ENCODE peak calls at places on chromosomes 4 and X, in eight cellular contexts. J is astrocyte, A is colonic mucosa, P is IMR-90, U is glutamatergic neuron, W is lower leg skin, N is A673, B is ovary. I is an unnamed sample.

GRCh38 chrX:38661561-38661960 is 100.2 kb downstream of the TSPAN7 start:
- DNase-seq in J (no peak), A (no peak), P (no peak), U (no peak), W (no peak), N (no peak), B (no peak), I (no peak)

GRCh38 chrX:74009041-74009440 is 294.9 kb upstream of the ZCCHC13 start:
- DNase-seq in J (peak), A (no peak), P (peak), U (no peak), W (no peak), N (no peak), B (no peak), I (peak)

GRCh38 chr4:87848622-87849351 is 16.0 kb downstream of the MEPE start:
- DNase-seq in J (peak), A (peak), P (peak), U (peak), W (peak), N (peak), B (peak), I (peak)

GRCh38 chr4:21018817-21019216 is 318.6 kb downstream of the PACRGL start:
- DNase-seq in J (no peak), A (no peak), P (no peak), U (no peak), W (no peak), N (no peak), B (no peak), I (no peak)

GRCh38 chr4:128483816-128484215 is 196.2 kb upstream of the PGRMC2 start:
- DNase-seq in J (peak), A (no peak), P (peak), U (no peak), W (no peak), N (no peak), B (no peak), I (peak)

GRCh38 chr4:141652161-141652778 is 15.9 kb downstream of the IL15 start:
- DNase-seq in J (peak), A (no peak), P (peak), U (no peak), W (no peak), N (no peak), B (no peak), I (peak)

GRCh38 chrX:148593146-148593545 is 92.7 kb downstream of the AFF2 start:
- DNase-seq in J (no peak), A (no peak), P (no peak), U (no peak), W (no peak), N (no peak), B (no peak), I (no peak)

GRCh38 chr4:82790060-82790660 is 8.4 kb downstream of the SCD5 start:
- DNase-seq in J (no peak), A (no peak), P (no peak), U (no peak), W (no peak), N (no peak), B (no peak), I (no peak)

GRCh38 chr4:41184009-41184408 is 30.3 kb downstream of the APBB2 start:
- DNase-seq in J (no peak), A (no peak), P (no peak), U (no peak), W (no peak), N (no peak), B (no peak), I (no peak)

GRCh38 chr4:91502365-91502764 is 801.4 kb upstream of the GRID2 start:
- DNase-seq in J (no peak), A (no peak), P (no peak), U (no peak), W (no peak), N (no peak), B (no peak), I (peak)

GRCh38 chr4:40192286-40193017 is 4.4 kb upstream of the RHOH start:
- DNase-seq in J (no peak), A (peak), P (no peak), U (no peak), W (no peak), N (peak), B (no peak), I (no peak)

GRCh38 chrX:131677655-131678628 is 134.1 kb downstream of the OR13H1 start:
- DNase-seq in J (no peak), A (peak), P (peak), U (peak), W (no peak), N (peak), B (peak), I (peak)

GRCh38 chr4:153222162-153222789 is 18.0 kb downstream of the TRIM2 start:
- DNase-seq in J (peak), A (peak), P (peak), U (peak), W (peak), N (peak), B (peak), I (peak)

GRCh38 chrX:78658851-78659744 is at the start of gene RTL3:
- DNase-seq in J (peak), A (no peak), P (peak), U (no peak), W (no peak), N (no peak), B (no peak), I (peak)

GRCh38 chr4:108350332-108350731 is 181.6 kb upstream of the LEF1 start:
- DNase-seq in J (no peak), A (no peak), P (no peak), U (no peak), W (no peak), N (no peak), B (no peak), I (no peak)

GRCh38 chrX:8684201-8684600 is 47.7 kb downstream of the ANOS1 start:
- DNase-seq in J (no peak), A (no peak), P (no peak), U (no peak), W (no peak), N (peak), B (no peak), I (no peak)

GRCh38 chr4:185787926-185788679 is 23.9 kb downstream of the SORBS2 start:
- DNase-seq in J (no peak), A (no peak), P (no peak), U (peak), W (no peak), N (no peak), B (no peak), I (no peak)

GRCh38 chr4:7041851-7042696 is 1.1 kb upstream of the TADA2B start:
- DNase-seq in J (peak), A (peak), P (peak), U (peak), W (peak), N (peak), B (peak), I (no peak)

DNA sequence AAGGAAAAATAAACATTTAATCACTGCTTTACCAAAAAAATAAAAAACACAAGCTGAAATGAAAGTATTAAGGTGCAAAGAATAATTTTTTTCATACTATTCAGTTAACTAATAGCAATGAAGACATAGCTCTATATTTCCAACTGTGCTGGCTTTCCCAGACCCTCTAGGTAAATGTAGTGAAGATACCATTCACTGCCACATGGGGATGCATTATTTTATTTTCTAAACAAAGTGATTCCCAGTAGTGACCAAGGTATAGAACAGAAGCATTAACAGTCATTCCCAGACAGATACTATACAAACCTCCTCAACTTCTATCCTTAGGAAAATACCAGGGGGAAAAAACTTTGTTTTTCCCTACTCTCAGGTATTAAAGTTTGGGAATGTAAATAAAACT is 39.4 kb downstream of the ANTXR2 start:
- DNase-seq in J (no peak), A (no peak), P (no peak), U (no peak), W (no peak), N (peak), B (no peak), I (no peak)
- TF ChIP-seq CTCF in J (peak), A (no peak), P (no peak), U (no peak), W (no peak), N (no peak), B (no peak), I (no peak)

GRCh38 chr4:159487284-159487747 is 384.4 kb downstream of the RAPGEF2 start:
- DNase-seq in J (peak), A (peak), P (peak), U (peak), W (peak), N (peak), B (no peak), I (peak)
- TF ChIP-seq CTCF in J (peak), A (peak), P (peak), U (peak), W (no peak), N (peak), B (no peak), I (peak)

GRCh38 chrX:99857455-99857854 is 552.6 kb downstream of the PCDH19 start:
- DNase-seq in J (no peak), A (no peak), P (no peak), U (no peak), W (no peak), N (no peak), B (no peak), I (no peak)
- TF ChIP-seq CTCF in J (no peak), A (no peak), P (no peak), U (peak), W (no peak), N (peak), B (no peak), I (no peak)

DNA sequence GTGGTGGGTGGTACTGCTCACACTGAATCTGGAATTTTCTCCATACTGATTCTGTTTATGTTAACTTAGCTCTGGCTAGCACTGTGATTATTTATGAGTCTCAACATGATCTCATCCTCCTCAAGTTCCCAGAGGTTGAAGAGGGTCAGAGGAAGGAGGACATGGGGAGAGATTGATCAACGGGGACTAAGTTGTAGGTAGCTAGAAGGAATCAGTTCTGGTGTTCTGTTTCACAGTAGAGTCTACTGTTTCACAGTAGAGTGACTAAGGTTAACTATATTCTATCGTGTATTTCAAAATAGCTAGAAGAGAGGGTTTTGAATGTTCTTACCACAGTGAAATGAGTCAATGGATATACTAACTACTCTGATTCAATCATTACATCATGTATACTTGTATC is 380.0 kb downstream of the ADAM29 start:
- DNase-seq in J (peak), A (no peak), P (peak), U (no peak), W (no peak), N (peak), B (no peak), I (peak)
- TF ChIP-seq CTCF in J (no peak), A (no peak), P (no peak), U (no peak), W (no peak), N (no peak), B (no peak), I (no peak)

DNA sequence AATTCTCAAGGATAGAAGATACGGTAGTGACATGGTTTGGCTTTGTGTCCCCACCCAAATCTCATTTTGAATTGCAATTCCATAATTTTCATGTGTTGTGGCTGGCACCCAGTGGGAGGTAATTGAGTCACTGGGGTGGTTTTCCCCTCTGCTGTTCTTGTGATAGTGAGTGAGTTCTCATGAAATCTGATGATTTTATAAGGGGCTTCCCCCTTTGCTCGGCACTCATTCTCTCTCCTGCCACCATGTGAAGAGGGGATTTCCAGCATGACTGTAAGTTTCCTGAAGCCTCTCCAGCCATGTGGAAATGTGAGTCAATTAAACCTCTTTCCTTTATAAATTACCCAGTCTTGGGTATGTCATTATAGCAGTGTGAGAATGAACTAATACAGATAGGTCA is 8.5 kb upstream of the SPANXN4 start:
- DNase-seq in J (no peak), A (no peak), P (no peak), U (no peak), W (no peak), N (no peak), B (no peak), I (peak)
- TF ChIP-seq CTCF in J (no peak), A (no peak), P (no peak), U (no peak), W (no peak), N (no peak), B (no peak), I (no peak)

GRCh38 chr4:53613428-53613827 is 22.1 kb upstream of the LNX1 start:
- DNase-seq in J (no peak), A (no peak), P (no peak), U (no peak), W (no peak), N (no peak), B (no peak), I (no peak)

GRCh38 chr4:53616219-53616618 is 24.9 kb upstream of the LNX1 start:
- DNase-seq in J (no peak), A (no peak), P (no peak), U (no peak), W (no peak), N (no peak), B (no peak), I (no peak)

GRCh38 chr4:53617101-53617680 is 25.9 kb upstream of the LNX1 start:
- DNase-seq in J (no peak), A (no peak), P (peak), U (no peak), W (no peak), N (no peak), B (no peak), I (no peak)

GRCh38 chr4:53618321-53618720 is 27.0 kb upstream of the LNX1 start:
- DNase-seq in J (no peak), A (no peak), P (no peak), U (no peak), W (no peak), N (no peak), B (no peak), I (no peak)

DNA sequence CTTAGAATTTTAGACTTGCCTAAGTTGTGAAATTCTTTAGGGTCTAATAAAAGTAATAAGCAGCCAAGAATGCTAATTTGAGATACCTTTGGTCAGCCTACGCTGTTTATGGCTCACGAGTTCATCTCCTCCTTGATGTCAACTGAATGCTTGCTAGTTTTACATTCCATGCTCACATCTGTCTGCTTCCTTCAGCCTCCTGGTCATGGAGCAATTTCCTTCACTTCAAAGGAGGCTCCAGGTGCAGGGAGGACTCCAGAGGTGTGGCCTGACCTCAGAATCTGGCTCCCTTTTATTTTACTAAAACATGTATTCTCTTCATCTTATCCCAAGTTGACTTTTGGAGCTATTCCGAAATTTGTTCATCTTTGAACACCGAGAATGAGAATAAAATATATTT is 23.3 kb upstream of the LNX1 start:
- DNase-seq in J (no peak), A (no peak), P (no peak), U (no peak), W (no peak), N (no peak), B (no peak), I (no peak)
- TF ChIP-seq CTCF in J (no peak), A (no peak), P (no peak), U (no peak), W (no peak), N (no peak), B (no peak), I (no peak)

GRCh38 chrX:17878028-17878670 is 17.1 kb upstream of the RAI2 start:
- DNase-seq in J (no peak), A (no peak), P (no peak), U (no peak), W (no peak), N (no peak), B (no peak), I (no peak)

GRCh38 chrX:17876135-17876534 is 15.0 kb upstream of the RAI2 start:
- DNase-seq in J (no peak), A (no peak), P (no peak), U (no peak), W (no peak), N (no peak), B (no peak), I (no peak)
- TF ChIP-seq CTCF in J (no peak), A (no peak), P (no peak), U (no peak), W (no peak), N (no peak), B (no peak), I (no peak)

GRCh38 chrX:10471426-10471825 is 149.0 kb downstream of the MID1 start:
- DNase-seq in J (no peak), A (no peak), P (no peak), U (no peak), W (no peak), N (no peak), B (no peak), I (no peak)
- TF ChIP-seq CTCF in J (no peak), A (no peak), P (no peak), U (no peak), W (no peak), N (no peak), B (no peak), I (no peak)

I was measured in cardiac fibroblast.